ENCODE peak calls at places on chromosomes 16 and 17, in nine cellular contexts. G is cardiac muscle cell, B is esophagus squamous epithelium, H is HCT116, K is brain microvascular endothelial cell, Z is uterus, U is heart right ventricle, S is RWPE2, M is MM.1S. C is an unnamed sample.
A peak's percentile ranks its signal among the peaks of the same experiment; 100 is the strongest.

GRCh38 chr17:77324227-77324626 is 183.5 kb downstream of the SEC14L1 start:
- DNase-seq in G (no peak), B (no peak), H (no peak), K (no peak), Z (peak; percentile 29), U (no peak), S (peak; percentile 41), M (no peak), C (no peak)

GRCh38 chr17:77109159-77110005 is 31.4 kb upstream of the SEC14L1 start:
- DNase-seq in G (no peak), B (no peak), H (no peak), K (no peak), Z (no peak), U (no peak), S (no peak), M (peak; percentile 23), C (no peak)

GRCh38 chr17:17227608-17228520 is 9.1 kb downstream of the FLCN start:
- DNase-seq in G (no peak), B (no peak), H (no peak), K (no peak), Z (no peak), U (peak; percentile 60), S (no peak), M (no peak), C (no peak)

GRCh38 chr17:81288715-81289114 is 6.4 kb downstream of the SLC38A10 start:
- DNase-seq in G (no peak), B (no peak), H (no peak), K (no peak), Z (no peak), U (no peak), S (no peak), M (no peak), C (no peak)

GRCh38 chr17:64778367-64779290 is 116.5 kb upstream of the SMURF2 start:
- DNase-seq in G (peak; percentile 24), B (no peak), H (no peak), K (no peak), Z (no peak), U (no peak), S (no peak), M (no peak), C (no peak)

GRCh38 chr17:80498242-80498919 is 22.0 kb upstream of the NPTX1 start:
- DNase-seq in G (peak; percentile 81), B (no peak), H (no peak), K (peak; percentile 74), Z (peak; percentile 63), U (no peak), S (no peak), M (no peak), C (no peak)

GRCh38 chr16:84788968-84789371 is 30.8 kb upstream of the CRISPLD2 start:
- DNase-seq in G (no peak), B (no peak), H (no peak), K (no peak), Z (no peak), U (no peak), S (no peak), M (no peak), C (no peak)

GRCh38 chr16:11047939-11048500 is 103.7 kb downstream of the CLEC16A start:
- DNase-seq in G (no peak), B (no peak), H (no peak), K (no peak), Z (peak; percentile 44), U (no peak), S (no peak), M (no peak), C (no peak)

GRCh38 chr16:19439483-19439882 is 21.8 kb downstream of the TMC5 start:
- DNase-seq in G (no peak), B (no peak), H (no peak), K (no peak), Z (no peak), U (no peak), S (no peak), M (no peak), C (no peak)

GRCh38 chr16:68417711-68418301 is 30.5 kb downstream of the SMPD3 start:
- DNase-seq in G (no peak), B (no peak), H (no peak), K (no peak), Z (peak; percentile 23), U (peak; percentile 23), S (no peak), M (peak; percentile 92), C (no peak)

GRCh38 chr17:6843241-6843890 is 11.8 kb upstream of the TEKT1 start:
- DNase-seq in G (peak; percentile 69), B (no peak), H (peak; percentile 48), K (no peak), Z (no peak), U (no peak), S (no peak), M (peak; percentile 80), C (no peak)

GRCh38 chr17:28701987-28702751 is 9.5 kb downstream of the PROCA1 start:
- DNase-seq in G (no peak), B (no peak), H (no peak), K (no peak), Z (no peak), U (no peak), S (no peak), M (no peak), C (no peak)

GRCh38 chr17:57595426-57595825 is 149.7 kb downstream of the CCDC182 start:
- DNase-seq in G (no peak), B (no peak), H (no peak), K (no peak), Z (no peak), U (no peak), S (no peak), M (no peak), C (no peak)

GRCh38 chr16:89507834-89508590 is at the start of gene SPG7:
- DNase-seq in G (peak; percentile 89), B (peak; percentile 33), H (peak; percentile 66), K (peak; percentile 65), Z (peak; percentile 75), U (peak; percentile 90), S (no peak), M (peak; percentile 75), C (no peak)

GRCh38 chr16:65727534-65728137 is 605.8 kb upstream of the CDH11 start:
- DNase-seq in G (no peak), B (no peak), H (no peak), K (no peak), Z (no peak), U (no peak), S (no peak), M (no peak), C (no peak)

GRCh38 chr16:24977673-24978065 is 37.5 kb downstream of the ARHGAP17 start:
- DNase-seq in G (peak; percentile 83), B (no peak), H (no peak), K (peak; percentile 68), Z (no peak), U (no peak), S (no peak), M (no peak), C (no peak)

GRCh38 chr16:50245417-50246298 is 20.7 kb upstream of the ADCY7 start:
- DNase-seq in G (peak; percentile 48), B (no peak), H (peak; percentile 39), K (peak; percentile 47), Z (no peak), U (peak; percentile 54), S (peak; percentile 87), M (peak; percentile 56), C (no peak)
- TF ChIP-seq CTCF in G (no peak), B (no peak), H (no peak), K (no peak), Z (peak; percentile 33), U (no peak), S (peak; percentile 60), M (no peak), C (no peak)

GRCh38 chr17:43547659-43548256 is 1.6 kb upstream of the ETV4 start:
- DNase-seq in G (no peak), B (no peak), H (no peak), K (no peak), Z (no peak), U (no peak), S (no peak), M (no peak), C (no peak)
- H3K4me3 ChIP-seq in G (no peak overlapping the region), B (no peak overlapping the region), H (no peak overlapping the region), K (no peak overlapping the region), Z (no peak overlapping the region), U (no peak overlapping the region), S (no peak overlapping the region), M (no peak overlapping the region), C (no peak overlapping the region)

GRCh38 chr17:45088741-45089140 is 27.6 kb downstream of the NMT1 start:
- DNase-seq in G (no peak), B (no peak), H (no peak), K (no peak), Z (no peak), U (no peak), S (no peak), M (no peak), C (no peak)

GRCh38 chr17:45087496-45087975 is 26.4 kb downstream of the NMT1 start:
- DNase-seq in G (no peak), B (no peak), H (no peak), K (peak; percentile 38), Z (no peak), U (no peak), S (no peak), M (no peak), C (no peak)

GRCh38 chr17:45087978-45088377 is 26.9 kb downstream of the NMT1 start:
- DNase-seq in G (no peak), B (no peak), H (no peak), K (no peak), Z (no peak), U (no peak), S (no peak), M (no peak), C (no peak)

GRCh38 chr17:45086865-45087495 is 25.9 kb downstream of the NMT1 start:
- DNase-seq in G (no peak), B (no peak), H (no peak), K (no peak), Z (no peak), U (no peak), S (no peak), M (no peak), C (no peak)

DNA sequence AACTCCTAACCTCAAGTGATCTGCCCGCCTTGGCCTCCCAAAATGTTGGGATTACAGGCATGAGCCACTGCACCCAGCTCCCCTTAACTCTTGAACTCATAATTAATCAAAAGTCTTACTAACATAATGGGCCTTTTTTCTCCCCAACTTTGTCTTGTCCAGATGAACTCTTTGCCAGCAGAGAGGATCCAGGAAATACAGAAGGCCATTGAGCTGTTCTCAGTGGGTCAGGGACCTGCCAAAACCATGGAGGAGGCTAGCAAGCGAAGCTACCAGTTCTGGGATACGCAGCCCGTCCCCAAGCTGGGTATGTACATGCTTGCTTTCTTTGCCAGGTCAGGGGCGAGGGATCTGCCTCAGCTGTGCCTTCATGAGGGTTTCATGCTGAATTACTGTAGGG is 25.2 kb downstream of the NMT1 start:
- DNase-seq in G (no peak), B (no peak), H (no peak), K (no peak), Z (no peak), U (no peak), S (no peak), M (no peak), C (no peak)
- H3K36me3 ChIP-seq in G (peaks cover 65% of the 10 kb centered on the region), B (peaks cover 50% of the 10 kb centered on the region), H (peaks cover 55% of the 10 kb centered on the region), K (peaks cover 64% of the 10 kb centered on the region), Z (no peaks in the 10 kb centered on the region), U (peaks cover 15% of the 10 kb centered on the region), S (peaks cover 100% of the 10 kb centered on the region), M (peaks cover 19% of the 10 kb centered on the region), C (peaks cover 2% of the 10 kb centered on the region)

DNA sequence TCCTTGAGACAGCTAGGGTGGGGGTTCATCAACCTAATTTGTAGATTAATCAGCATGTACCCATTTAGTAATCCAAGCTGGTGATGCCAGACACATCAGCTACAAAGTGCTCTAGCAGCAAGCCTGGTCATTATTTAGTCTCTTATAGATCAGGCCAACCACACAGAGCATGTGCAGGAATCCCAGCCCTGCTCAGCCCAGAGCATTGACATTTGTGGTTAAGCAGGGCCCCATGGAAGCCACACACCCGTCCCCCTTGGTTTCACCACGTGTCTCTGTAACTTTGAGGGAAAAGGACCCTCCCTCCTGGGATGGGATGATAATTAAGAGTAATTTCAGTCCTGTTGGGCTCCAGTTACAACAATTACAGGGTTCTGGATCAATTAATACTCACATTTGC is 268.8 kb upstream of the RPL38 start:
- DNase-seq in G (no peak), B (no peak), H (no peak), K (no peak), Z (no peak), U (no peak), S (no peak), M (no peak), C (no peak)
- TF ChIP-seq CTCF in G (no peak), B (no peak), H (no peak), K (no peak), Z (no peak), U (no peak), S (no peak), M (no peak), C (no peak)

C was measured in kidney epithelial cell.